ENCODE peak calls at places on chromosomes 6 and 20, in six cellular contexts. D, Z, K, I, S and F are unnamed samples.

GRCh38 chr20:39069976-39070375 is 107.8 kb downstream of the DHX35 start:
- DNase-seq in D (no peak), Z (no peak), K (no peak), I (peak), S (no peak), F (no peak)

GRCh38 chr6:131258010-131258652 is 122.9 kb downstream of the AKAP7 start:
- DNase-seq in D (no peak), Z (no peak), K (no peak), I (no peak), S (no peak), F (no peak)

GRCh38 chr6:4603291-4603690 is 172.9 kb upstream of the CDYL start:
- DNase-seq in D (no peak), Z (no peak), K (no peak), I (no peak), S (peak), F (no peak)

GRCh38 chr6:85580878-85581267 is 12.8 kb downstream of the SNX14 start:
- DNase-seq in D (no peak), Z (no peak), K (no peak), I (peak), S (no peak), F (no peak)

GRCh38 chr20:33516882-33517281 is 27.0 kb downstream of the CBFA2T2 start:
- DNase-seq in D (no peak), Z (no peak), K (no peak), I (no peak), S (no peak), F (peak)

GRCh38 chr6:34360556-34360955 is 31.9 kb downstream of the NUDT3 start:
- DNase-seq in D (no peak), Z (no peak), K (no peak), I (peak), S (no peak), F (no peak)

GRCh38 chr20:39623584-39624234 is 661.6 kb downstream of the DHX35 start:
- DNase-seq in D (no peak), Z (no peak), K (no peak), I (no peak), S (no peak), F (no peak)

GRCh38 chr6:110542311-110543024 is 66.1 kb upstream of the SLC22A16 start:
- DNase-seq in D (no peak), Z (no peak), K (no peak), I (no peak), S (peak), F (no peak)

GRCh38 chr20:44648068-44648467 is 3.4 kb downstream of the ADA start:
- DNase-seq in D (no peak), Z (no peak), K (no peak), I (no peak), S (no peak), F (peak)

GRCh38 chr6:126546771-126547170 is 206.9 kb downstream of the CENPW start:
- DNase-seq in D (no peak), Z (no peak), K (no peak), I (no peak), S (no peak), F (no peak)

GRCh38 chr20:23362392-23363256 is 642 bp downstream of the GZF1 start:
- DNase-seq in D (peak), Z (peak), K (no peak), I (no peak), S (peak), F (peak)

GRCh38 chr6:7052441-7052936 is 55.3 kb upstream of the RREB1 start:
- DNase-seq in D (peak), Z (no peak), K (no peak), I (no peak), S (peak), F (no peak)

GRCh38 chr20:57573176-57573575 is 12.3 kb downstream of the PCK1 start:
- DNase-seq in D (no peak), Z (no peak), K (no peak), I (no peak), S (no peak), F (no peak)

GRCh38 chr20:38298768-38299288 is 5.1 kb upstream of the BPI start:
- DNase-seq in D (no peak), Z (no peak), K (no peak), I (peak), S (peak), F (no peak)

GRCh38 chr6:37540390-37540789 is 40.7 kb upstream of the CCDC167 start:
- DNase-seq in D (no peak), Z (no peak), K (no peak), I (no peak), S (no peak), F (no peak)

GRCh38 chr6:130018830-130019795 is 732 bp downstream of the L3MBTL3 start:
- DNase-seq in D (peak), Z (peak), K (peak), I (no peak), S (peak), F (peak)

GRCh38 chr6:110083875-110084585 is 95.4 kb downstream of the WASF1 start:
- DNase-seq in D (no peak), Z (no peak), K (no peak), I (no peak), S (no peak), F (no peak)

GRCh38 chr6:18042536-18043145 is 55.2 kb upstream of the KIF13A start:
- DNase-seq in D (no peak), Z (no peak), K (no peak), I (no peak), S (no peak), F (no peak)

GRCh38 chr6:73774311-73774766 is 78.3 kb downstream of the CD109 start:
- DNase-seq in D (no peak), Z (no peak), K (no peak), I (peak), S (peak), F (no peak)

GRCh38 chr6:53263915-53264314 is 84.8 kb downstream of the ELOVL5 start:
- DNase-seq in D (no peak), Z (no peak), K (no peak), I (peak), S (no peak), F (no peak)